ENCODE peak calls at places on chromosomes 7 and 10, in six cellular contexts. G is fibroblast of lung, Y is OCI-LY7, T is mammary epithelial cell, U is H9, X is IMR-90. S is an unnamed sample.

GRCh38 chr10:109480836-109481235 is 442.5 kb downstream of the XPNPEP1 start:
- DNase-seq in G (no peak), Y (no peak), T (no peak), U (no peak), X (no peak), S (no peak)

GRCh38 chr7:152435384-152436278 is at the start of gene KMT2C:
- DNase-seq in G (peak; percentile 41), Y (peak; percentile 58), T (peak; percentile 49), U (peak; percentile 37), X (peak; percentile 43), S (peak; percentile 31)

GRCh38 chr7:32881074-32881982 is 10.2 kb downstream of the KBTBD2 start:
- DNase-seq in G (no peak), Y (no peak), T (no peak), U (no peak), X (peak; percentile 36), S (peak; percentile 47)

GRCh38 chr10:109886788-109887155 is 36.5 kb downstream of the XPNPEP1 start:
- DNase-seq in G (no peak), Y (no peak), T (no peak), U (peak; percentile 14), X (peak; percentile 26), S (no peak)

GRCh38 chr7:157437519-157438061 is 100.8 kb downstream of the DNAJB6 start:
- DNase-seq in G (no peak), Y (no peak), T (no peak), U (no peak), X (no peak), S (no peak)

GRCh38 chr10:97065128-97065527 is 120.6 kb downstream of the SLIT1 start:
- DNase-seq in G (no peak), Y (no peak), T (peak; percentile 52), U (no peak), X (no peak), S (no peak)

GRCh38 chr10:71252195-71252594 is 39.8 kb downstream of the UNC5B start:
- DNase-seq in G (no peak), Y (no peak), T (no peak), U (no peak), X (no peak), S (no peak)

GRCh38 chr7:110065112-110065511 is 1025.8 kb upstream of the LRRN3 start:
- DNase-seq in G (no peak), Y (no peak), T (no peak), U (no peak), X (no peak), S (no peak)

DNA sequence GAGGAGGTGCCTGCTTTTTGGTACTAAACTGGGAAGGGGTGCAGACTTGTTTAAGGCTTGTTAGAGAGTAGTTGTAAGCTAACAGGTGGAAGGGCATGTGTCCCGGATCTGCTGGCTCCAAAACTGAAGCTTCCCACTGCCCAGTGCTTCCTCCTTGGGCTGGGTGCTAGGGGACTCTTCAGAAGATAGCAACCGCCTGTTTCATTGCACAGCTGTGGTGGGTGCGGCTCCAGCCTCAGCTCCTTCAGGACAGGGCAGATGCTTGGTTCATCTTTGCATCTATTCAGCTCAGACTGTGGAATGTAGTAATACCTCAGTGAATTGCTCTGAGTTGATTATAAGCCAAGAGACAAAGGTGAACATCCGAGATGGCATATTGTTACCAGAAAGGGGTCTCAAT is 527.1 kb downstream of the TYW1 start:
- DNase-seq in G (no peak), Y (no peak), T (no peak), U (no peak), X (no peak), S (no peak)
- H3K27ac ChIP-seq in G (no peak overlapping the region), Y (no peak overlapping the region), T (no peak overlapping the region), U (no peak overlapping the region), X (no peak overlapping the region), S (no peak overlapping the region)

DNA sequence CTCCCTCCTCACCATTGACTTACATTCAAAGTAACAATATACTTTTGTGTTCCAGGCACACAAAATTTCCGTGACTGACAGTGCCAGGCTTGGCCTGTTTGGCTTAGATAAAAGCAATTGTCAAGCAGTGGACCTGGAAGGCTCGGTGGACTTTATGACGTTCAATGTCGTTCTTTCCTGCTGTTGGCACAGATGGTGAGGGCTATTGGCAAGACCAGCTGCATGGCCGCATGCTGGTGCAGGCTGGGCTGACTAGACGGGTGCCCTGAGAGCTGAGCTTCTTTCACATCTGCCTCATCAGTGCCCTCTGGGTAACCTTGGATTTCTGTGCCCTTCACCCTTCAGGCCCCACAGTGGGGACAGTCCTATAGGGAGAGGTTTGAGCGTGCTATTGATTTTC is 45.2 kb downstream of the WIPF3 start:
- DNase-seq in G (no peak), Y (no peak), T (no peak), U (no peak), X (no peak), S (no peak)
- H2AFZ ChIP-seq in G (no peak overlapping the region), Y (no peak overlapping the region), T (no peak overlapping the region), U (no peak overlapping the region), X (no peak overlapping the region), S (no peak overlapping the region)

DNA sequence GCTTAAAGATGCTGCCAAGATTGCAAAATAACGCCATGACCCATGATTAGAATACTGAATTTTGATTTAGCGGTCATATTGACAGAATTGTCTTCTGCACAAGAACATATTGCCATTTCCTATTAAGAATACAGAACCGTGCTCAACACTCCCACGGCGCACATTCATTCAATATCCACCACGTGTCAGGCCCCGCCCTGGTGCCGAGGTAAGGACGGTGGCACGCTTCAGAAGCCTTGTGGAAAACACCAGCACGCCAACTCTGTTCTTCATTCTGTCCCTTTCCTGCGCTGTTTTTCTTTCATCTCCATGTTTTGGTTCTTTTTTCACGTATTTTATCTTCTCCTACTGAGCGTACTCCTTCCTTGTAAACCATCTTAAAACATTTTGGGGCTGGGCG is 189.3 kb downstream of the ZMYND11 start:
- DNase-seq in G (no peak), Y (no peak), T (no peak), U (no peak), X (no peak), S (no peak)
- H3K27ac ChIP-seq in G (peak overlapping the region; percentile 71), Y (no peak overlapping the region), T (no peak overlapping the region), U (no peak overlapping the region), X (no peak overlapping the region), S (peak overlapping the region; percentile 48)

GRCh38 chr7:82404094-82404493 is 39.5 kb downstream of the CACNA2D1 start:
- DNase-seq in G (no peak), Y (no peak), T (no peak), U (no peak), X (no peak), S (no peak)
- H2AFZ ChIP-seq in G (no peak overlapping the region), Y (no peak overlapping the region), T (no peak overlapping the region), U (no peak overlapping the region), X (no peak overlapping the region), S (no peak overlapping the region)

DNA sequence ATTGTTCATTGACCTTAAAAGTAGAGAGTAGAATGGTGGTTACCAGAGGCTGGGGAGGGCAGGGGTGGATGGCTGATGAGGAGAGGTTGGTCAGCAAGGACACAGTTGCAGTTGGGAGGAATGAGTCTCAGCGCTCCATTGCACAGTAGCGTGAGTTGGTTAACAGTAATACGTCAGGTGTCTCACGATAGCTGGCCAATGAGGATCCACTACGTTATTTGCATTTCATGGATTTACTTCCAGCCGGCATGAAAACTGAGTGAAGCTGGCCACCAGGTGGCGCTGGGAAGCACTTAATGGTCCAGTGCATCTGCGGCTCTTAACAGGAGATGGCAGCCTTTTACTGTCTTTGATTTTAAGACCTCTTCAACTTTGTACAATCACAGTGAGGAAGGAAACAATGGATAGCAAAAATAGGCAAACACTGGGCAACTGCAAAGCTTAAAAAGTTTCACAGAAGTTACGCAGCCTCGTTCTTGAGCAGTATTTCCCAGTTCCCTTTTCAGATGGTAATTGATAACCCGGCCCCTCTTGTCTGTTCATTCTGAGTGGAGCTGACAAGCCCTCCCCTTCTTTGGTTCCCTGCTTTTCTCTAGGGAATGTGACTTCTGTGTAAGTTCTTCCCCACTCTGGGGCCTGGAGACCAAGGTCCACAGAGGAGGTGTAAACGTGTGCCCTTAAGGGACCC is 23.7 kb downstream of the AKR1E2 start:
- DNase-seq in G (peak; percentile 97), Y (peak; percentile 84), T (peak; percentile 91), U (peak; percentile 89), X (peak; percentile 96), S (peak; percentile 98)
- H3K27ac ChIP-seq in G (no peak overlapping the region), Y (no peak overlapping the region), T (no peak overlapping the region), U (no peak overlapping the region), X (no peak overlapping the region), S (no peak overlapping the region)

GRCh38 chr7:137195996-137196395 is 147.5 kb downstream of the PTN start:
- DNase-seq in G (no peak), Y (no peak), T (no peak), U (no peak), X (no peak), S (no peak)

GRCh38 chr7:137196665-137197064 is 146.9 kb downstream of the PTN start:
- DNase-seq in G (no peak), Y (no peak), T (no peak), U (no peak), X (no peak), S (no peak)
- H2AFZ ChIP-seq in G (no peak overlapping the region), Y (no peak overlapping the region), T (no peak overlapping the region), U (no peak overlapping the region), X (no peak overlapping the region), S (no peak overlapping the region)